ENCODE peak calls at places on chromosomes 3 and 15, in six cellular contexts. One of them, this sample, is unnamed.

GRCh38 chr3:18061737-18062136 is 319.3 kb upstream of the TBC1D5 start:
- DNase-seq in kidney: no peak
- DNase-seq in chondrocyte: no peak
- DNase-seq in cardiac fibroblast: no peak
- DNase-seq in cardiac muscle cell: no peak
- DNase-seq in PC-3: peak
- DNase-seq in this sample: no peak

GRCh38 chr3:21390136-21390535 is 360.9 kb downstream of the ZNF385D start:
- DNase-seq in kidney: no peak
- DNase-seq in chondrocyte: no peak
- DNase-seq in cardiac fibroblast: peak
- DNase-seq in cardiac muscle cell: peak
- DNase-seq in PC-3: peak
- DNase-seq in this sample: no peak

GRCh38 chr3:170692720-170693119 is 106.8 kb upstream of the SLC7A14 start:
- DNase-seq in kidney: no peak
- DNase-seq in chondrocyte: no peak
- DNase-seq in cardiac fibroblast: no peak
- DNase-seq in cardiac muscle cell: no peak
- DNase-seq in PC-3: peak
- DNase-seq in this sample: no peak

GRCh38 chr3:10015476-10015904 is 10.7 kb upstream of the FANCD2 start:
- DNase-seq in kidney: peak
- DNase-seq in chondrocyte: no peak
- DNase-seq in cardiac fibroblast: peak
- DNase-seq in cardiac muscle cell: peak
- DNase-seq in PC-3: peak
- DNase-seq in this sample: no peak

GRCh38 chr15:90099072-90099867 is 3.0 kb downstream of the IDH2 start:
- DNase-seq in kidney: no peak
- DNase-seq in chondrocyte: no peak
- DNase-seq in cardiac fibroblast: no peak
- DNase-seq in cardiac muscle cell: no peak
- DNase-seq in PC-3: no peak
- DNase-seq in this sample: no peak

GRCh38 chr15:67050522-67051087 is 14.8 kb upstream of the SMAD3 start:
- DNase-seq in kidney: peak
- DNase-seq in chondrocyte: no peak
- DNase-seq in cardiac fibroblast: no peak
- DNase-seq in cardiac muscle cell: no peak
- DNase-seq in PC-3: no peak
- DNase-seq in this sample: no peak

GRCh38 chr3:66370179-66370578 is 130.6 kb downstream of the LRIG1 start:
- DNase-seq in kidney: no peak
- DNase-seq in chondrocyte: no peak
- DNase-seq in cardiac fibroblast: no peak
- DNase-seq in cardiac muscle cell: no peak
- DNase-seq in PC-3: no peak
- DNase-seq in this sample: no peak

GRCh38 chr3:172856766-172857742 is 106.5 kb downstream of the ECT2 start:
- DNase-seq in kidney: peak
- DNase-seq in chondrocyte: no peak
- DNase-seq in cardiac fibroblast: peak
- DNase-seq in cardiac muscle cell: peak
- DNase-seq in PC-3: peak
- DNase-seq in this sample: no peak

GRCh38 chr3:61299981-61300380 is 48.7 kb upstream of the FHIT start:
- DNase-seq in kidney: no peak
- DNase-seq in chondrocyte: no peak
- DNase-seq in cardiac fibroblast: no peak
- DNase-seq in cardiac muscle cell: no peak
- DNase-seq in PC-3: no peak
- DNase-seq in this sample: no peak

GRCh38 chr3:188171682-188172467 is 17.9 kb downstream of the LPP start:
- DNase-seq in kidney: no peak
- DNase-seq in chondrocyte: no peak
- DNase-seq in cardiac fibroblast: no peak
- DNase-seq in cardiac muscle cell: no peak
- DNase-seq in PC-3: no peak
- DNase-seq in this sample: no peak

GRCh38 chr15:73717802-73718201 is 33.6 kb downstream of the CD276 start:
- DNase-seq in kidney: no peak
- DNase-seq in chondrocyte: no peak
- DNase-seq in cardiac fibroblast: no peak
- DNase-seq in cardiac muscle cell: no peak
- DNase-seq in PC-3: no peak
- DNase-seq in this sample: no peak
- TF ChIP-seq CTCF in kidney: no peak
- TF ChIP-seq CTCF in chondrocyte: peak
- TF ChIP-seq CTCF in cardiac fibroblast: peak
- TF ChIP-seq CTCF in cardiac muscle cell: peak
- TF ChIP-seq CTCF in PC-3: peak
- TF ChIP-seq CTCF in this sample: no peak

DNA sequence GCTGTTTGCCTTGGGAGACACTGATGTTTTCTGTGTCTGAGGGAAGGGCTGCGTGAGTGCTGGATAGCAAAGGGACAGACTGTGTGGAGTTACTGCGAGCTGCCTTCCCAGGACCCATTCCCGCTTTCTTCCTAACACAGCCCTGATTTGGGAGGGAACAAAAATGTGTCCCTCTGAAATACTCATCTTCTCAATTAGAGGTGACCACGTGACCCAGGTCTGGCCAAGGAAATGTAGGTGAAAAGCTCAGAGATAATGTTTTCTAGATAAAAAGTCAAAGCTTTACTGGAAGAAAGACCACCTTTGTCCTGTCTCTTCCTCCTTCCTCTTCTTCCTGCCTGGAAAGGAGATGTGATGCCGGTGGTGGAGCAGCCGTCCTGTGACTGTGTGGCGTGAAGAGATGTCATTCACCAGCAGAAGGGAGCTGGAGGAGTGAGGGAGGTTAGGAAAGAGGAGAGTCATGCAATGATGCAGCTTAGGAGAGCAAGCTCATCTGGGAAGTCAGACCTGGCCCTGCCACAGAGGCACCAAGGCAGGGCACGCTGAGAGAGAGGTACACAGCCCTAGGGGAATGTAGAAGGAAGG is 105.6 kb downstream of the CHSY1 start:
- DNase-seq in kidney: no peak
- DNase-seq in chondrocyte: no peak
- DNase-seq in cardiac fibroblast: no peak
- DNase-seq in cardiac muscle cell: no peak
- DNase-seq in PC-3: no peak
- DNase-seq in this sample: no peak
- TF ChIP-seq CTCF in kidney: no peak
- TF ChIP-seq CTCF in chondrocyte: no peak
- TF ChIP-seq CTCF in cardiac fibroblast: no peak
- TF ChIP-seq CTCF in cardiac muscle cell: no peak
- TF ChIP-seq CTCF in PC-3: no peak
- TF ChIP-seq CTCF in this sample: no peak

GRCh38 chr15:96720656-96721055 is 390.2 kb downstream of the NR2F2 start:
- DNase-seq in kidney: no peak
- DNase-seq in chondrocyte: no peak
- DNase-seq in cardiac fibroblast: no peak
- DNase-seq in cardiac muscle cell: no peak
- DNase-seq in PC-3: no peak
- DNase-seq in this sample: no peak

GRCh38 chr15:96720251-96720650 is 389.8 kb downstream of the NR2F2 start:
- DNase-seq in kidney: no peak
- DNase-seq in chondrocyte: no peak
- DNase-seq in cardiac fibroblast: no peak
- DNase-seq in cardiac muscle cell: no peak
- DNase-seq in PC-3: no peak
- DNase-seq in this sample: no peak

DNA sequence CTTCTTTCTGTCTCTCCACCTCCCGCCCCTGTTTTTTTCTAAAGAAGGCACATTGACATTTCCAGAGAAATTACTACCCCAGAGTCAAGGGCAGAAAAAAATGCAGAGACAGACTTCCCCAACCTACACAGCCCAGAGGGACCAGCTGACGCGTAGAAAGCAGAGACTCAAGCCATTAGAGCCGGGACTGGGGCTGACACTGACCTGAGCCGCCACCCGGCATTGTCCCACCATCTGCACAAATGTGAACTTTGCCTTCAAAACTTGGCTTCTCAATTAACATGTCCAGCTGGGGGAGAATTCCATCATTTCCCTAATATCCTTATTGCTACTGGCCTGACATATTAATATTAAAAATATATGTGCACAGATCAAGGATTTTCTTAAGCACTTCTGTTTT is 385.6 kb downstream of the NR2F2 start:
- DNase-seq in kidney: no peak
- DNase-seq in chondrocyte: no peak
- DNase-seq in cardiac fibroblast: no peak
- DNase-seq in cardiac muscle cell: no peak
- DNase-seq in PC-3: no peak
- DNase-seq in this sample: no peak
- TF ChIP-seq CTCF in kidney: no peak
- TF ChIP-seq CTCF in chondrocyte: no peak
- TF ChIP-seq CTCF in cardiac fibroblast: no peak
- TF ChIP-seq CTCF in cardiac muscle cell: no peak
- TF ChIP-seq CTCF in PC-3: no peak
- TF ChIP-seq CTCF in this sample: no peak

DNA sequence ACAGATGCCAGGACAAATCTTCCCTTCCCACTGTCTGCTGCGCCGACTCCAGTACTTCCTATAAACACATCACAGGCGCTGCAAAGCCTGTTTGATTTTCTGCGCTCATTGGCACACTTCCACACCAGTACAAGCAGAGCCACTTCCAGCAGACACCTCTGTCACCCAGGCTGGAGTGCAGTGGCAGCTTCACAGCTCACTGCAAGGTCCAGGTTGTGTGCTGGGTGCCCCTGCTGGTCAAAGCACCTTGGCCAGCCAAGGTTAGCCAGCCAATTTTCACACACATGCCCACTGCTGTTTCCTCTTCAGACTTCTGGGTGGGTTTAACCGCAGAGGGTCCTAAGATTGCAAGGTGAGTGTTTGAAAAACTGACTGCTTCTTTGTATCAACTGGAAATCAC is 4.9 kb downstream of the CHDH start:
- DNase-seq in kidney: no peak
- DNase-seq in chondrocyte: no peak
- DNase-seq in cardiac fibroblast: no peak
- DNase-seq in cardiac muscle cell: no peak
- DNase-seq in PC-3: no peak
- DNase-seq in this sample: no peak
- TF ChIP-seq CTCF in kidney: no peak
- TF ChIP-seq CTCF in chondrocyte: no peak
- TF ChIP-seq CTCF in cardiac fibroblast: no peak
- TF ChIP-seq CTCF in cardiac muscle cell: no peak
- TF ChIP-seq CTCF in PC-3: no peak
- TF ChIP-seq CTCF in this sample: no peak

GRCh38 chr15:59157840-59158700 is 48.6 kb upstream of the LDHAL6B start:
- DNase-seq in kidney: no peak
- DNase-seq in chondrocyte: no peak
- DNase-seq in cardiac fibroblast: no peak
- DNase-seq in cardiac muscle cell: no peak
- DNase-seq in PC-3: no peak
- DNase-seq in this sample: no peak

GRCh38 chr15:59159210-59159609 is 47.4 kb upstream of the LDHAL6B start:
- DNase-seq in kidney: no peak
- DNase-seq in chondrocyte: no peak
- DNase-seq in cardiac fibroblast: no peak
- DNase-seq in cardiac muscle cell: no peak
- DNase-seq in PC-3: no peak
- DNase-seq in this sample: no peak

GRCh38 chr15:59157398-59157797 is 49.2 kb upstream of the LDHAL6B start:
- DNase-seq in kidney: no peak
- DNase-seq in chondrocyte: no peak
- DNase-seq in cardiac fibroblast: no peak
- DNase-seq in cardiac muscle cell: no peak
- DNase-seq in PC-3: no peak
- DNase-seq in this sample: no peak

GRCh38 chr15:59158701-59159034 is 48.0 kb upstream of the LDHAL6B start:
- DNase-seq in kidney: peak
- DNase-seq in chondrocyte: no peak
- DNase-seq in cardiac fibroblast: no peak
- DNase-seq in cardiac muscle cell: no peak
- DNase-seq in PC-3: no peak
- DNase-seq in this sample: no peak

DNA sequence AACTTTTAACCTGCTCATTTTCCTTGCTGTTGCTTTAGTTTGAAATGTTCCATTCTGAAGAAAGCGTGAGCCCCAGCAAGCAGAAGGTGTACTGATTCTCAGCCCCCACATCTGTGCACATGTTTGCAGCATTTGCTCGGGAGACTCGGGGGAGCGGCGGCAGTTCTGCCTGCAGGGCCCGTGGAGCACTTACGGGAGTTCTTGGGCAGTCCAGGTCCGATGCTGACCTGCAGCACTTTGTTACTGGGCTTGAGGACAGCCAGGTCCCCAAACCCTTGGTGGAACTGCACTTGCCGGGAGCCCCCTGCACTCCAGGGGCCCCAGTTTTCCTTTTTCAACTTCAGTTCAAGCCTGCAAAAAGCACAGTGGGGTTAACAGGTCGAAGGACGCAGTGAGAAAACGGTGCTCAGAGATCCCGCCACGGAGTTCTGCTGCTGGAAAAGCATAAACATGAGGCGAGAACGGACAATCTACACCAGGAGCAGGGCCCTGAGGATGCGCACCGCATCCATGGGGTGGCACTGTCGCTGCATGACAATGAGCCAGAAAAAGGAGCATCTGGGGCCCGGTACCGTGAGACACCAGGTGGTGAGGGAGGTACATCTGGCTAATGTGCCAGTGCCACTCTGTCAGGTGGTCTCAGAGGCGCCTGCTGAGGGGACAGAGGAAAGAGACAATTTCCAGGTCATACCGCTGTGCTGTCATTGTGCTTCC is 45.6 kb upstream of the LDHAL6B start:
- DNase-seq in kidney: no peak
- DNase-seq in chondrocyte: no peak
- DNase-seq in cardiac fibroblast: no peak
- DNase-seq in cardiac muscle cell: peak
- DNase-seq in PC-3: peak
- DNase-seq in this sample: no peak
- TF ChIP-seq CTCF in kidney: no peak
- TF ChIP-seq CTCF in chondrocyte: peak
- TF ChIP-seq CTCF in cardiac fibroblast: peak
- TF ChIP-seq CTCF in cardiac muscle cell: peak
- TF ChIP-seq CTCF in PC-3: peak
- TF ChIP-seq CTCF in this sample: no peak

GRCh38 chr3:125190781-125191180 is 21.8 kb downstream of the SLC12A8 start:
- DNase-seq in kidney: no peak
- DNase-seq in chondrocyte: no peak
- DNase-seq in cardiac fibroblast: no peak
- DNase-seq in cardiac muscle cell: no peak
- DNase-seq in PC-3: no peak
- DNase-seq in this sample: no peak

GRCh38 chr3:125191730-125192129 is 20.8 kb downstream of the SLC12A8 start:
- DNase-seq in kidney: no peak
- DNase-seq in chondrocyte: no peak
- DNase-seq in cardiac fibroblast: no peak
- DNase-seq in cardiac muscle cell: no peak
- DNase-seq in PC-3: no peak
- DNase-seq in this sample: no peak

GRCh38 chr3:125194061-125194848 is 18.3 kb downstream of the SLC12A8 start:
- DNase-seq in kidney: no peak
- DNase-seq in chondrocyte: no peak
- DNase-seq in cardiac fibroblast: no peak
- DNase-seq in cardiac muscle cell: no peak
- DNase-seq in PC-3: no peak
- DNase-seq in this sample: no peak

GRCh38 chr3:125191256-125191655 is 21.3 kb downstream of the SLC12A8 start:
- DNase-seq in kidney: no peak
- DNase-seq in chondrocyte: no peak
- DNase-seq in cardiac fibroblast: peak
- DNase-seq in cardiac muscle cell: peak
- DNase-seq in PC-3: no peak
- DNase-seq in this sample: no peak

GRCh38 chr3:125192190-125193035 is 20.1 kb downstream of the SLC12A8 start:
- DNase-seq in kidney: no peak
- DNase-seq in chondrocyte: no peak
- DNase-seq in cardiac fibroblast: no peak
- DNase-seq in cardiac muscle cell: no peak
- DNase-seq in PC-3: no peak
- DNase-seq in this sample: no peak
- TF ChIP-seq CTCF in kidney: no peak
- TF ChIP-seq CTCF in chondrocyte: no peak
- TF ChIP-seq CTCF in cardiac fibroblast: no peak
- TF ChIP-seq CTCF in cardiac muscle cell: peak
- TF ChIP-seq CTCF in PC-3: no peak
- TF ChIP-seq CTCF in this sample: no peak